ENCODE peak calls at places on chromosomes 12 and 14, in four cellular contexts. U, D, L and C are unnamed samples.

GRCh38 chr12:68792952-68793351 is 15.0 kb upstream of the MDM2 start:
- DNase-seq in U (no peak), D (peak; percentile 20), L (no peak), C (no peak)

GRCh38 chr14:102729268-102729667 is 48.0 kb upstream of the TRAF3 start:
- DNase-seq in L (no peak), U (no peak), D (no peak), C (no peak)

GRCh38 chr12:31326689-31327659 is 1.0 kb upstream of the SINHCAF start:
- DNase-seq in D (no peak), L (no peak), U (no peak), C (no peak)

GRCh38 chr14:51897791-51898190 is 37.4 kb downstream of the GNG2 start:
- DNase-seq in D (no peak), U (no peak), L (no peak), C (no peak)

GRCh38 chr12:130339946-130340345 is 2.3 kb downstream of the PIWIL1 start:
- DNase-seq in D (no peak), U (no peak), L (no peak), C (no peak)

GRCh38 chr12:54037360-54038259 is 4.8 kb downstream of the HOXC5 start:
- DNase-seq in L (no peak), U (no peak), D (no peak), C (no peak)

GRCh38 chr12:20210795-20211194 is 157.5 kb upstream of the PDE3A start:
- DNase-seq in D (no peak), U (no peak), L (no peak), C (no peak)

GRCh38 chr14:27389402-27389801 is 791.6 kb upstream of the NOVA1 start:
- DNase-seq in D (no peak), U (no peak), L (no peak), C (no peak)

GRCh38 chr12:69991683-69992297 is 166.8 kb downstream of the MYRFL start:
- DNase-seq in U (no peak), D (no peak), L (no peak), C (no peak)

GRCh38 chr14:26330982-26331381 is 266.9 kb downstream of the NOVA1 start:
- DNase-seq in D (no peak), U (no peak), L (no peak), C (no peak)

GRCh38 chr12:96183734-96184370 is 10.3 kb upstream of the ELK3 start:
- DNase-seq in U (no peak), D (no peak), L (no peak), C (no peak)

GRCh38 chr12:96187675-96188355 is 6.4 kb upstream of the ELK3 start:
- DNase-seq in D (no peak), L (no peak), U (no peak), C (no peak)

GRCh38 chr12:96189781-96190180 is 4.4 kb upstream of the ELK3 start:
- DNase-seq in U (no peak), L (no peak), D (no peak), C (no peak)

GRCh38 chr12:96185914-96186313 is 8.3 kb upstream of the ELK3 start:
- DNase-seq in U (no peak), D (no peak), L (no peak), C (no peak)

GRCh38 chr12:96186902-96187301 is 7.3 kb upstream of the ELK3 start:
- DNase-seq in U (no peak), D (no peak), L (no peak), C (no peak)
- TF ChIP-seq CTCF in U (no peak), D (no peak), L (no peak), C (no peak)

GRCh38 chr14:96052541-96053105 is 13.5 kb downstream of the C14orf132 start:
- DNase-seq in D (peak; percentile 47), L (no peak), U (no peak), C (no peak)
- TF ChIP-seq CTCF in D (no peak), L (no peak), U (no peak), C (no peak)

GRCh38 chr14:31080489-31080888 is 54.3 kb upstream of the STRN3 start:
- DNase-seq in U (no peak), D (no peak), L (no peak), C (no peak)

GRCh38 chr14:31080060-31080459 is 53.9 kb upstream of the STRN3 start:
- DNase-seq in L (no peak), D (no peak), U (no peak), C (peak; percentile 10)

GRCh38 chr14:31083781-31084180 is 57.6 kb upstream of the STRN3 start:
- DNase-seq in U (no peak), D (no peak), L (no peak), C (no peak)

GRCh38 chr14:31085027-31085426 is 58.8 kb upstream of the STRN3 start:
- DNase-seq in D (no peak), L (no peak), U (no peak), C (no peak)

DNA sequence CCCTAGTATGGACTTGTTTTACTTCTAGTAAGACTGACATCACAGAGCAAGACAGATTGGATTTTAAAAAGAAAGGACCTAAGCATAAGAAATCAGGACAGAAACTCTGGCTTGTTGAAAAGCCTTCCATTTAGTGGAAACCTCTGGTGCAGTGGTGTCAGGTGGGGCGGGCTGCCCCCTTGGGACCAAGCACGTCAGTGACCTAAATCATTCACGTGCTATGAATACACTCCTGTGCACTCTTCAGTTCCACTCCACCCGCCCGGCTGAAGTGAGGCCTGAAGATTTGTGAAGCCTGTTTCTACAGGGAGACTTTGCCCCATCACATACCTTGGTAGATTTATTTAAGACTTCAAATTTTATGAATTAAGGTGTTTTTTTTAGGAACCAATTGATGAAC is 58.2 kb upstream of the STRN3 start:
- DNase-seq in U (no peak), D (no peak), L (no peak), C (no peak)
- TF ChIP-seq CTCF in U (peak; percentile 18), D (no peak), L (no peak), C (no peak)

DNA sequence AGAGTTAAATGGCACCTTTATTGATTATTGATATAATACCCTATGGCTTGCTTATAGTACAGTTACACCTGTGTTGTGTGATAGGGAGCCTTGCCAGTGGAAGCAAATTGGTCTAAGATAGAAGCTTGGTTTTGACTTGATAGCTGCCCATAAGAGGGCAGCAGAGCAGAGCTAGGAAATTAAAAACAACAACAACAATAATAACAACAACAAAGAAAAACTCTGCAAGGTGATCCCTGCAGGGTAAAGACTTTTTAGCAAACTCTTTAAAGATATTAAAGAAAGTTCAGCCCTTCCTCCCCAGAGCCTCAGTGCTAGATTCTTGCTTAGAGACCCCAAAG is 18.0 kb upstream of the RNASE10 start:
- DNase-seq in L (no peak), D (no peak), U (no peak), C (no peak)
- TF ChIP-seq CTCF in L (no peak), D (peak; percentile 28), U (no peak), C (no peak)

GRCh38 chr14:63493246-63493645 is 49.9 kb downstream of the PPP2R5E start:
- DNase-seq in U (no peak), D (peak; percentile 38), L (no peak), C (no peak)
- TF ChIP-seq CTCF in U (no peak), D (peak; percentile 29), L (no peak), C (peak; percentile 3)

DNA sequence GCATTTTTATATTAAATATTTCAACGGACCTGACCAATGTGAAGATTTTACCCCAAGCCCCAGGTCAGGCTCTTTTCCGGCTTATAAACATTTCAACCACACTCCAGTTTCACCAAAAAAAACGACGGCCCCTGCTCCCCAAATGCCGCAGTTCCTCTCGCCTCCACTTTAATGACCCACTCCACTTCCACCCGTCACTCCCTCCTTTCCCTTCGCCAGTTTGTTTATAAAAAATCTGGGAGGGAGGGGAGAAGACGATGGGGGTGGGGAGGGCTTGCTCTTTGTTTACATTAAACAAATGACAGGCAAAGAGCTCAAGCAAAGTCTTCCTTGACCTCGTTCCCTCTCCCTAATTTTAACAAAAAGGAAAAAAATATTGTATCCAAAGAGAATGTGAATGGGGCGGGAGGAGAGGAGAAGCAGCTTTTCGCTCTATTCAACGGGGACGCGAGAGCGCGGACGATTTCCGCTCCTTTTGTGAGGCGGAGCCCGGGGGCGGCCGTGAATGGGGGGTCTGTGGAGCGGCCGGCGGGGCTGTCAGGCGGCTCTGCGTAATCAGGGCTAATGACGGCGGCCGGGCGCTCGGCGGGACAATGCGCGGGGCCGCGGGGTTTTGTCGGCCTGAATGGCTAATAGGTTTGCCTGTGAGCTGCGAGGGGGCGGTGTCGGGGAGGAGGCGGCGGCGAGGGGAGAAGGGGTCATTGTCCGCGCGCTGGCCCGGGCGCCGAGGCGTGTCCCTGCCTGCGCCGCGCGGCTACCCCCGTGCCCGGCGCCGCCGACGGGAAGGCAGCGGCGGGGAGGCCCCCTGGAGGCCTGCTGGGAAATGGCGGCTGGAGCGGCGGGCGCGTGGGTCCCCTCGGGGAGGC is 5.7 kb downstream of the SIX6 start:
- DNase-seq in D (no peak), U (peak; percentile 61), L (no peak), C (no peak)
- TF ChIP-seq CTCF in D (no peak), U (peak; percentile 75), L (peak; percentile 14), C (peak; percentile 3)

DNA sequence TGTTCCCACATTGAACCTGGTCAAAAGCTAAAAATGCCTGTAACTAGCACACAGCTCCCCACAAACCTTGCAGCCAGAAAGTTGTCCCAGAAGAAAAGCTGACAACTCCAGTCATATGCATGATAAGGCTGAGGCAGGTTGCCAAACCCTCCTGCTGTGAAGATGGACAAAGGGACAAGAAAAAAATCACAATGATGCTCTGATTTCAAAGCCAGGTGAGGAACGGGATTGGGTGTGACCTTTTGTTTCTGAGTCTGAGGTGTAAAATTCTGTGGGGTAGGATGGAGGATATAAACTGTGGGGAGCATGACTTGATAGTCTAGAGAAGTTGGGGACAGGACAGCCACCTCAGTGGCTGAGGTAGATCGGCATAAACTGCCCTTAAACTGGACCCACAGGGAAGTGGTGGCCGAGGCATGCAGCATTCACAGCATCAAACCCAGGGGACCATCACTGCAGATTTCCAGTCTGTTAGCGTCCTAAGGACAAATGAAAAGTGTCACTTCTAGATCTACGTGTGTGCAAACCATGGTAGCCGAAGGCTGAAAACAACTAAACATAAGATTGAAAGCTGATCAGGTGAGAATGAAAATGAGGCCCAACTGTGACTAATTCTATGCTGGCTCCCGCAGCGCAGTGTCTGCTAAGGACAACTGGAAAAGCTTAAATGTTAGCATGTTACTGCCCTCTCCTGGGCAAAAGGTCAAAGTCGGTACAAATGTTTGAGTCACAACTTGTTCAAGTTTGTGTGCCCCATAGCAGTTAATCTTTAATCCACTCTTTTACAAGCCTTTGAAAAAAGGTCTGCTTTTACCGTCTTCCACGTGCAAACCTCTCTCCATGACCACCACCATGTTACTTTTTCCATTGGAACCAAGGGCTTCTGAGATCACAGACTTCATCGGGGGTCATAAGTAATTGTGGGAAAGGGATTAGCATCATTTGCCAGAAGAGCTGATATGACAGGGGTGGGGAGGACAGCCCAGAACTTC is 39.8 kb downstream of the GRIN2B start:
- DNase-seq in L (peak; percentile 54), D (peak; percentile 25), U (peak; percentile 54), C (no peak)
- TF ChIP-seq CTCF in L (peak; percentile 79), D (peak; percentile 51), U (peak; percentile 81), C (no peak)

DNA sequence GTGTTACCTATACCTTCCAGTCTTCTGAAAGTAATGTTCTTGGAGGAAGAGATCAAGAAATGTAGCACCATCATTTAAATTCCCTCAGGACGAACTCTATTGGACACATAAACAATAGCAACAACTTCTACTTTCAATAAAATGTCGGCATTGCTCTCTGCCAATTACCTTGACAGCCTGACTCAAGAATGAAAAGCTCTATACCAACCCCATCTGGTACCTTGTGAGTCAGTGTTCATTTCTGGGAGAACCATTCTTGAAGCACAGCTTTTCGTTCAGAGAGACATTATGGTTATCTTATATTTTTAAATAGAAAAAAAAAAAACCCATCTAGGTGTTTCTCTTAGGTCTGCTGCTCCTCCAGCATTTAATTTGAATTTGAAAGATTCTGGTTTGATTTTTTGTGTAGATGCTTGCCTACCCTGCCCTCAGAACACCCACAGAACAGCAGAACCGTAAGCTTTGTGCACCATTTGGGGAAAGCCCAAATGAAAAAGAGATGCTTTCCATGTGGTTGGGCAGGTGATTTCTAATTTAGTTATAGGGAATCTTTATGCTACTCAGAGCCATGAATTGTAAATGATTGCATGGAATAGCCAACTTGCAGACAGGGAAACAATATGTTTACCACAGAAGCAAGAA is 156.0 kb downstream of the SAMD4A start:
- DNase-seq in L (no peak), D (no peak), U (no peak), C (no peak)
- TF ChIP-seq CTCF in L (peak; percentile 32), D (no peak), U (peak; percentile 26), C (peak; percentile 27)